ENCODE peak calls at places on chromosome 1, in eight cellular contexts. S, K, W, E, G, A, L and X are unnamed samples.

GRCh38 chr1:22289251-22289995 is 146.5 kb upstream of the WNT4 start:
- DNase-seq in S (no peak), W (no peak), A (no peak), E (no peak), L (no peak), K (no peak), G (no peak), X (no peak)

GRCh38 chr1:2248854-2249558 is 20.9 kb downstream of the SKI start:
- DNase-seq in A (no peak), K (no peak), S (no peak), L (no peak), W (no peak), G (no peak), E (no peak), X (no peak)

GRCh38 chr1:219120625-219121544 is 52.8 kb upstream of the LYPLAL1 start:
- DNase-seq in S (no peak), G (no peak), A (no peak), E (no peak), W (no peak), L (no peak), K (peak; percentile 35), X (peak; percentile 34)

GRCh38 chr1:206606867-206607266 is 5.4 kb downstream of the EIF2D start:
- DNase-seq in S (peak; percentile 77), L (no peak), W (no peak), K (peak; percentile 34), G (no peak), A (no peak), E (peak; percentile 51), X (no peak)

GRCh38 chr1:192901500-192901899 is 92.7 kb downstream of the RGS2 start:
- DNase-seq in W (no peak), S (no peak), K (no peak), E (no peak), L (no peak), G (no peak), A (no peak), X (no peak)

GRCh38 chr1:231420299-231420958 is 1.7 kb downstream of the EGLN1 start:
- DNase-seq in W (no peak), A (no peak), E (peak; percentile 41), G (no peak), S (no peak), L (no peak), K (no peak), X (no peak)

GRCh38 chr1:26302733-26303405 is 3.6 kb downstream of the UBXN11 start:
- DNase-seq in L (no peak), W (no peak), G (no peak), A (no peak), E (no peak), K (peak; percentile 78), S (no peak), X (no peak)

GRCh38 chr1:207805841-207806421 is 54.1 kb downstream of the CD46 start:
- DNase-seq in K (peak; percentile 88), G (no peak), W (no peak), L (no peak), E (no peak), A (no peak), S (peak; percentile 55), X (peak; percentile 83)

GRCh38 chr1:53948291-53948690 is 2.1 kb downstream of the LRRC42 start:
- DNase-seq in A (no peak), L (no peak), K (no peak), G (no peak), W (no peak), E (no peak), S (no peak), X (no peak)

GRCh38 chr1:241622708-241623107 is 17.5 kb downstream of the CHML start:
- DNase-seq in E (no peak), S (no peak), L (no peak), W (no peak), A (no peak), K (no peak), G (no peak), X (no peak)

GRCh38 chr1:119225831-119226230 is 85.4 kb upstream of the WARS2 start:
- DNase-seq in L (no peak), S (no peak), A (no peak), G (no peak), E (no peak), W (no peak), K (no peak), X (no peak)

GRCh38 chr1:182990413-182991144 is 32.6 kb upstream of the LAMC1 start:
- DNase-seq in A (no peak), L (no peak), K (peak; percentile 6), W (no peak), S (no peak), E (no peak), G (no peak), X (no peak)

GRCh38 chr1:209808059-209808494 is 2.1 kb upstream of the IRF6 start:
- DNase-seq in K (peak; percentile 90), S (no peak), A (no peak), L (peak; percentile 30), E (peak; percentile 35), W (no peak), G (no peak), X (no peak)

GRCh38 chr1:21956720-21957552 is 19.8 kb upstream of the HSPG2 start:
- DNase-seq in W (peak; percentile 48), L (no peak), K (peak; percentile 30), E (peak; percentile 85), S (no peak), G (no peak), A (no peak), X (no peak)